ENCODE peak calls at places on chromosomes 3 and 15, in five cellular contexts. N is AG10803, D is psoas muscle, R is heart left ventricle, V is BJ. B is an unnamed sample.

GRCh38 chr15:22930782-22931484 is 49.2 kb downstream of the CYFIP1 start:
- DNase-seq in R (peak; percentile 59), N (peak; percentile 46), D (peak; percentile 38), V (no peak), B (no peak)

GRCh38 chr3:46701211-46701939 is at the start of gene TMIE:
- DNase-seq in R (peak; percentile 32), N (no peak), V (no peak), D (peak; percentile 54), B (no peak)

GRCh38 chr3:141231923-141232861 is 567 bp downstream of the PXYLP1 start:
- DNase-seq in V (no peak), D (peak; percentile 37), N (no peak), R (peak; percentile 41), B (no peak)

GRCh38 chr3:107428051-107428858 is 51.0 kb downstream of the CCDC54 start:
- DNase-seq in V (no peak), R (no peak), D (no peak), N (no peak), B (no peak)

GRCh38 chr3:111621535-111621934 is 26.4 kb upstream of the ZBED2 start:
- DNase-seq in N (no peak), V (no peak), D (no peak), R (no peak), B (no peak)

GRCh38 chr3:101189786-101190185 is 130.6 kb downstream of the IMPG2 start:
- DNase-seq in D (no peak), R (no peak), V (no peak), N (peak; percentile 60), B (no peak)

GRCh38 chr15:47185222-47185800 is 532.0 kb upstream of the SEMA6D start:
- DNase-seq in D (no peak), N (no peak), V (no peak), R (no peak), B (no peak)

GRCh38 chr15:64905119-64905831 is 6.4 kb upstream of the ANKDD1A start:
- DNase-seq in N (peak; percentile 64), V (no peak), R (peak; percentile 81), D (peak; percentile 81), B (peak; percentile 86)

GRCh38 chr3:36282774-36283173 is 97.5 kb upstream of the STAC start:
- DNase-seq in D (no peak), V (no peak), N (no peak), R (no peak), B (no peak)

GRCh38 chr3:185283374-185283935 is 29.6 kb upstream of the EHHADH start:
- DNase-seq in N (no peak), V (no peak), R (no peak), D (no peak), B (no peak)

GRCh38 chr3:69161587-69162196 is 39.3 kb upstream of the LMOD3 start:
- DNase-seq in V (no peak), D (no peak), R (no peak), N (peak; percentile 43), B (no peak)

GRCh38 chr3:95923496-95924210 is 890.7 kb upstream of the EPHA6 start:
- DNase-seq in V (peak; percentile 33), D (no peak), R (no peak), N (peak; percentile 98), B (no peak)

GRCh38 chr3:52280046-52280445 is 1.6 kb upstream of the WDR82 start:
- DNase-seq in D (no peak), V (no peak), R (no peak), N (peak; percentile 36), B (no peak)

GRCh38 chr3:21938267-21938681 is 187.3 kb upstream of the ZNF385D start:
- DNase-seq in R (no peak), V (no peak), N (no peak), D (no peak), B (no peak)

GRCh38 chr3:42013652-42014442 is 51.9 kb upstream of the ULK4 start:
- DNase-seq in D (peak; percentile 41), N (no peak), V (no peak), R (peak; percentile 60), B (no peak)

GRCh38 chr3:183300996-183301562 is 48.0 kb downstream of the B3GNT5 start:
- DNase-seq in D (no peak), R (no peak), N (peak; percentile 22), V (no peak), B (no peak)

GRCh38 chr15:45130291-45131000 is 652 bp downstream of the DUOX1 start:
- DNase-seq in V (no peak), N (no peak), R (no peak), D (no peak), B (no peak)

GRCh38 chr3:65534825-65535224 is 503.9 kb downstream of the MAGI1 start:
- DNase-seq in D (no peak), V (no peak), N (no peak), R (no peak), B (no peak)

GRCh38 chr3:2268779-2269178 is 170.1 kb downstream of the CNTN4 start:
- DNase-seq in V (no peak), N (no peak), R (no peak), D (no peak), B (no peak)

GRCh38 chr15:55576911-55577310 is 11.2 kb downstream of the PYGO1 start:
- DNase-seq in R (no peak), V (no peak), D (no peak), N (no peak), B (no peak)
- TF ChIP-seq CTCF in R (no peak), V (no peak), D (no peak), N (no peak), B (no peak)

DNA sequence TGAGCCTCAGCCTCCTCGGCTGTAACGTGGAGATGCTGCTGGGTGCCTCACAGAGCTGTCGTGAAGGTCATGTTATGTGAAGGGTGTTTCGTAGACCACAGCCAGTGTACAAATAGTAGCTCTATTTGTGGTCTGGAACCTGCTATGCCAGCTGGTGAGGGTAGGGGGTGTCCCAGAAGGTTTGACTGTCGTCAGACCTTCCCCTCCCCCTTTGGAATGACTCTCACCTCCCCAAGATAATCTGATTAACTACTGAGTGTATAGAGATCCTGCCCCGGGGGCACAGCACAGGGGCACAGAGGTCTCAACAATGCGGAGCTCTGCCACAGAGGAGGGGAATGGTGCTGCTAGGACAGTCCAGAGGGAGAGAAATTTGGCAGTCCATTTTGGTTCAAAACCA is 20.5 kb downstream of the FGD5 start:
- DNase-seq in V (no peak), D (no peak), N (no peak), R (peak; percentile 20), B (no peak)
- TF ChIP-seq CTCF in V (no peak), D (no peak), N (no peak), R (no peak), B (peak; percentile 12)

GRCh38 chr15:38247336-38247735 is 5.3 kb upstream of the SPRED1 start:
- DNase-seq in D (no peak), N (no peak), V (no peak), R (no peak), B (no peak)
- TF ChIP-seq CTCF in D (no peak), N (no peak), V (no peak), R (no peak), B (no peak)

DNA sequence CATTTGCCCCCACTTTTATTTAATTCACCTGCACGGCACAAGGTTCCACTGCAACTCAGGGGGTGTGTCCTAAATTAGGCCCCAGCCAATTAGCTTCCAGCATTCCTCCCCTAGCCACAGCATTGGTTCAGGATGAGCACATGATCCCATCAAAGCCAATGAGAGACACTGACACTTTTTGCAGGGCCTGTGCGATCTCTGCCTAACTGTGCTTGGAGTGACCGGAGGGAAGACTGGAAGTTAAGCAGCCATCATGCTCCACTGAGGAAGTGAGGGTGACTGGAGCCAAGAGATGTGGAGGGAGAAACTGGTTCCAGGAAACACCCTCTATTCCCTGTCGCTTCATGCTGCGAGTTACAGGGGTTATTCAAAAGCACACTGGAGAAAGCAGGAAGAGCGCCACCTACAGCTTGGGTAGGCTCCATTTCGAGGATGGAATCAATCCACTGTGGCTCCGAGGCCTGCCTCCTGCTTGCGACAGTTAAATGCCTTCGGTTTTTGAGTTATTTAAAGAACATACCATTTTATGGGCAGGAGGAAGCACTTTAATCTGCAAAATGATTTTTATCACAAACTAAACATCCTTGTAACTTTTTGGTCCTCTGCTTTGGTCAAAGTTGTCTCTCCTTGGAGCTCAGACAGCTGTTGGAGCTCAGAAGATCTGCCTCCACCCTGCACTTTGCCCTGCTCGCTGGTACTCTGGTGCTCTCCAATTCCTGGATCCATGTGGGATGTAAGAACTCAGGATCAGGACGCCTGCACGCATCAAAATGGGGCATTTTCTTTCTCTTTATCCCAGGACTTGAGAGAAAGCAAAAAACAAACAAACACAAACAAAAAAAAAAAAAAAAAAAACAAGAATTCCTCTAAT is 122.4 kb upstream of the WNT5A start:
- DNase-seq in R (no peak), D (no peak), N (no peak), V (no peak), B (no peak)
- TF ChIP-seq CTCF in R (no peak), D (no peak), N (no peak), V (no peak), B (peak; percentile 15)

DNA sequence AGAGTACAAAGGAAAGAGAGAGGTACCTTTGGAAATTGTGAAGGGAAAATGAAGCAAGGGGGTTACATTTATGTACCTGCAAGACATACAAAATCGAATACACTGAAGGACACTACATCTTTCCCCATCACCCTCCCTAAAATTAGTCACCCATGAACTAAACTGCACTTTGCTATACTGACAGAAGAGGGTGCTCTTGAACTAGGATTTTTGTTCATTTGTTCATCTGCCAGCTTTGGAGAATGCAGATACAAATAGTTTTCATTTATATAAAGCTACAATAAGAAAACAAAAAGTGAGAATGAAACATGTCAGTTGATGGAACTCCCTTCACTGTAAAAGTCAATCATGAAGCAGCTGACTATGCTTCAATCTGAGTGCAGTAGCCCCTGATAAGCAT is 55.7 kb downstream of the PCCB start:
- DNase-seq in N (peak; percentile 52), D (no peak), R (no peak), V (no peak), B (no peak)
- TF ChIP-seq CTCF in N (peak; percentile 67), D (no peak), R (no peak), V (no peak), B (no peak)

B was measured in D721Med.